ENCODE peak calls at places on chromosomes 7 and 10, in six cellular contexts. One of them, this sample, is unnamed.
A peak's percentile ranks its signal among the peaks of the same experiment; 100 is the strongest.

GRCh38 chr7:33882040-33882800 is 23.1 kb upstream of the BMPER start:
- DNase-seq in C1 segment of cervical spinal cord: no peak
- DNase-seq in hippocampal formation: no peak
- DNase-seq in NCI-H1092: no peak
- DNase-seq in stimulated activated CD4-positive, alpha-beta T cell treated with anti-CD3 and anti-CD28 coated beads, Interleukin-1b, Interleukin-23, amount 100 ng/mL, for 1 hour: no peak
- DNase-seq in HFF-Myc: no peak
- DNase-seq in this sample: no peak

GRCh38 chr7:87918740-87919139 is 15.3 kb upstream of the ADAM22 start:
- DNase-seq in NCI-H1092: no peak
- DNase-seq in C1 segment of cervical spinal cord: no peak
- DNase-seq in hippocampal formation: no peak
- DNase-seq in HFF-Myc: no peak
- DNase-seq in stimulated activated CD4-positive, alpha-beta T cell treated with anti-CD3 and anti-CD28 coated beads, Interleukin-1b, Interleukin-23, amount 100 ng/mL, for 1 hour: no peak
- DNase-seq in this sample: no peak

GRCh38 chr10:70441877-70442205 is 360 bp upstream of the NODAL start:
- DNase-seq in HFF-Myc: no peak
- DNase-seq in C1 segment of cervical spinal cord: no peak
- DNase-seq in stimulated activated CD4-positive, alpha-beta T cell treated with anti-CD3 and anti-CD28 coated beads, Interleukin-1b, Interleukin-23, amount 100 ng/mL, for 1 hour: no peak
- DNase-seq in hippocampal formation: no peak
- DNase-seq in NCI-H1092: no peak
- DNase-seq in this sample: no peak

GRCh38 chr10:4051011-4051407 is 266.0 kb upstream of the KLF6 start:
- DNase-seq in C1 segment of cervical spinal cord: no peak
- DNase-seq in hippocampal formation: no peak
- DNase-seq in HFF-Myc: no peak
- DNase-seq in NCI-H1092: no peak
- DNase-seq in stimulated activated CD4-positive, alpha-beta T cell treated with anti-CD3 and anti-CD28 coated beads, Interleukin-1b, Interleukin-23, amount 100 ng/mL, for 1 hour: no peak
- DNase-seq in this sample: no peak

GRCh38 chr10:78588194-78588811 is 480.5 kb upstream of the ZMIZ1 start:
- DNase-seq in stimulated activated CD4-positive, alpha-beta T cell treated with anti-CD3 and anti-CD28 coated beads, Interleukin-1b, Interleukin-23, amount 100 ng/mL, for 1 hour: no peak
- DNase-seq in NCI-H1092: no peak
- DNase-seq in C1 segment of cervical spinal cord: no peak
- DNase-seq in HFF-Myc: no peak
- DNase-seq in hippocampal formation: no peak
- DNase-seq in this sample: no peak

GRCh38 chr7:11714205-11714604 is 117.8 kb downstream of the THSD7A start:
- DNase-seq in stimulated activated CD4-positive, alpha-beta T cell treated with anti-CD3 and anti-CD28 coated beads, Interleukin-1b, Interleukin-23, amount 100 ng/mL, for 1 hour: no peak
- DNase-seq in C1 segment of cervical spinal cord: no peak
- DNase-seq in NCI-H1092: no peak
- DNase-seq in hippocampal formation: no peak
- DNase-seq in HFF-Myc: no peak
- DNase-seq in this sample: no peak

GRCh38 chr10:11018426-11018818 is 750 bp downstream of the CELF2 start:
- DNase-seq in NCI-H1092: no peak
- DNase-seq in stimulated activated CD4-positive, alpha-beta T cell treated with anti-CD3 and anti-CD28 coated beads, Interleukin-1b, Interleukin-23, amount 100 ng/mL, for 1 hour: no peak
- DNase-seq in HFF-Myc: no peak
- DNase-seq in hippocampal formation: no peak
- DNase-seq in C1 segment of cervical spinal cord: no peak
- DNase-seq in this sample: no peak

GRCh38 chr7:6590645-6591110 is 857 bp downstream of the INTS15 start:
- DNase-seq in NCI-H1092: no peak
- DNase-seq in stimulated activated CD4-positive, alpha-beta T cell treated with anti-CD3 and anti-CD28 coated beads, Interleukin-1b, Interleukin-23, amount 100 ng/mL, for 1 hour: no peak
- DNase-seq in HFF-Myc: no peak
- DNase-seq in C1 segment of cervical spinal cord: no peak
- DNase-seq in hippocampal formation: no peak
- DNase-seq in this sample: no peak

GRCh38 chr7:50164552-50165220 is 71.6 kb upstream of the ZPBP start:
- DNase-seq in C1 segment of cervical spinal cord: no peak
- DNase-seq in NCI-H1092: no peak
- DNase-seq in stimulated activated CD4-positive, alpha-beta T cell treated with anti-CD3 and anti-CD28 coated beads, Interleukin-1b, Interleukin-23, amount 100 ng/mL, for 1 hour: no peak
- DNase-seq in HFF-Myc: no peak
- DNase-seq in hippocampal formation: no peak
- DNase-seq in this sample: no peak

GRCh38 chr10:3754727-3755439 is 30.1 kb downstream of the KLF6 start:
- DNase-seq in C1 segment of cervical spinal cord: no peak
- DNase-seq in stimulated activated CD4-positive, alpha-beta T cell treated with anti-CD3 and anti-CD28 coated beads, Interleukin-1b, Interleukin-23, amount 100 ng/mL, for 1 hour: no peak
- DNase-seq in NCI-H1092: no peak
- DNase-seq in hippocampal formation: no peak
- DNase-seq in HFF-Myc: no peak
- DNase-seq in this sample: no peak

GRCh38 chr10:86062647-86063145 is 303.9 kb downstream of the GRID1 start:
- DNase-seq in C1 segment of cervical spinal cord: no peak
- DNase-seq in stimulated activated CD4-positive, alpha-beta T cell treated with anti-CD3 and anti-CD28 coated beads, Interleukin-1b, Interleukin-23, amount 100 ng/mL, for 1 hour: no peak
- DNase-seq in hippocampal formation: no peak
- DNase-seq in HFF-Myc: no peak
- DNase-seq in NCI-H1092: no peak
- DNase-seq in this sample: no peak

GRCh38 chr10:84286695-84287094 is 41.7 kb upstream of the CCSER2 start:
- DNase-seq in hippocampal formation: no peak
- DNase-seq in stimulated activated CD4-positive, alpha-beta T cell treated with anti-CD3 and anti-CD28 coated beads, Interleukin-1b, Interleukin-23, amount 100 ng/mL, for 1 hour: no peak
- DNase-seq in HFF-Myc: no peak
- DNase-seq in NCI-H1092: no peak
- DNase-seq in C1 segment of cervical spinal cord: no peak
- DNase-seq in this sample: no peak

GRCh38 chr7:131424219-131424822 is 96.6 kb downstream of the MKLN1 start:
- DNase-seq in HFF-Myc: peak; percentile 24
- DNase-seq in C1 segment of cervical spinal cord: no peak
- DNase-seq in NCI-H1092: peak; percentile 11
- DNase-seq in hippocampal formation: no peak
- DNase-seq in stimulated activated CD4-positive, alpha-beta T cell treated with anti-CD3 and anti-CD28 coated beads, Interleukin-1b, Interleukin-23, amount 100 ng/mL, for 1 hour: no peak
- DNase-seq in this sample: no peak

GRCh38 chr7:42128703-42129102 is 108.3 kb downstream of the GLI3 start:
- DNase-seq in C1 segment of cervical spinal cord: no peak
- DNase-seq in hippocampal formation: no peak
- DNase-seq in stimulated activated CD4-positive, alpha-beta T cell treated with anti-CD3 and anti-CD28 coated beads, Interleukin-1b, Interleukin-23, amount 100 ng/mL, for 1 hour: no peak
- DNase-seq in HFF-Myc: no peak
- DNase-seq in NCI-H1092: no peak
- DNase-seq in this sample: no peak

GRCh38 chr10:2985729-2986232 is 81.6 kb upstream of the PFKP start:
- DNase-seq in C1 segment of cervical spinal cord: no peak
- DNase-seq in NCI-H1092: peak; percentile 25
- DNase-seq in HFF-Myc: no peak
- DNase-seq in stimulated activated CD4-positive, alpha-beta T cell treated with anti-CD3 and anti-CD28 coated beads, Interleukin-1b, Interleukin-23, amount 100 ng/mL, for 1 hour: no peak
- DNase-seq in hippocampal formation: no peak
- DNase-seq in this sample: no peak

This sample was measured in occipital lobe.